ENCODE peak calls at places on chromosomes 16 and 17, in four cellular contexts. W, T, I and V are unnamed samples.

GRCh38 chr16:72637306-72637705 is 410.6 kb downstream of the ZFHX3 start:
- DNase-seq in W (no peak), T (no peak), I (no peak), V (no peak)

GRCh38 chr17:8961861-8962260 is 3.6 kb downstream of the PIK3R5 start:
- DNase-seq in T (no peak), I (no peak), W (no peak), V (no peak)

GRCh38 chr16:23155445-23156049 is 6.3 kb upstream of the USP31 start:
- DNase-seq in W (no peak), I (no peak), T (no peak), V (peak)

GRCh38 chr16:23104032-23104955 is 45.0 kb downstream of the USP31 start:
- DNase-seq in W (no peak), T (no peak), I (peak), V (no peak)

GRCh38 chr17:58539703-58540102 is 25.3 kb upstream of the MTMR4 start:
- DNase-seq in T (no peak), I (no peak), W (no peak), V (no peak)

GRCh38 chr17:4969551-4970231 is 2.1 kb upstream of the SPAG7 start:
- DNase-seq in I (peak), T (no peak), W (no peak), V (no peak)

GRCh38 chr16:30984669-30985400 is at the start of gene HSD3B7:
- DNase-seq in W (peak), I (peak), T (peak), V (peak)

GRCh38 chr17:31629696-31630470 is 229.2 kb downstream of the COPRS start:
- DNase-seq in W (no peak), T (no peak), I (no peak), V (no peak)

GRCh38 chr16:11198817-11199216 is 57.2 kb downstream of the SOCS1 start:
- DNase-seq in T (no peak), I (no peak), W (peak), V (peak)

GRCh38 chr17:42679001-42679491 is 2.3 kb upstream of the PLEKHH3 start:
- DNase-seq in W (peak), T (no peak), I (peak), V (no peak)

GRCh38 chr17:27989046-27989445 is 53.4 kb upstream of the NLK start:
- DNase-seq in I (no peak), W (no peak), T (no peak), V (no peak)

GRCh38 chr16:23256440-23256839 is 45.7 kb upstream of the SCNN1B start:
- DNase-seq in W (no peak), I (no peak), T (no peak), V (no peak)

GRCh38 chr16:74480150-74481029 is 59.1 kb upstream of the CLEC18B start:
- DNase-seq in W (peak), T (no peak), I (no peak), V (peak)

GRCh38 chr17:65389426-65389825 is 172.0 kb downstream of the AXIN2 start:
- DNase-seq in I (no peak), W (no peak), T (no peak), V (no peak)

GRCh38 chr16:86968866-86969265 is 348.3 kb downstream of the C16orf95 start:
- DNase-seq in T (no peak), I (no peak), W (peak), V (no peak)

GRCh38 chr17:16911141-16911937 is 60.6 kb downstream of the TNFRSF13B start:
- DNase-seq in I (no peak), T (no peak), W (no peak), V (no peak)

GRCh38 chr17:37493249-37494027 is 3.7 kb downstream of the DUSP14 start:
- DNase-seq in I (peak), T (no peak), W (no peak), V (peak)

GRCh38 chr16:7316266-7316888 is 16.3 kb upstream of the RBFOX1 start:
- DNase-seq in W (no peak), T (no peak), I (no peak), V (no peak)

GRCh38 chr17:40557531-40558299 is 7.6 kb downstream of the CCR7 start:
- DNase-seq in I (no peak), W (no peak), T (no peak), V (no peak)

GRCh38 chr16:88897696-88898425 is 31.4 kb upstream of the PABPN1L start:
- DNase-seq in T (no peak), I (no peak), W (no peak), V (no peak)

GRCh38 chr16:30567160-30567990 is 4.1 kb downstream of the ZNF688 start:
- DNase-seq in T (no peak), W (no peak), I (no peak), V (no peak)

GRCh38 chr17:5789443-5789842 is 205.1 kb upstream of the NLRP1 start:
- DNase-seq in I (no peak), W (no peak), T (no peak), V (no peak)

GRCh38 chr17:78095035-78095434 is 33.5 kb downstream of the TMC6 start:
- DNase-seq in I (no peak), W (no peak), T (no peak), V (no peak)

GRCh38 chr17:57143341-57143740 is 58.3 kb downstream of the AKAP1 start:
- DNase-seq in W (no peak), T (no peak), I (no peak), V (no peak)

GRCh38 chr17:20008242-20009051 is 712 bp upstream of the SPECC1 start:
- DNase-seq in T (no peak), W (peak), I (no peak), V (no peak)

GRCh38 chr17:63446218-63446980 is at the start of gene CYB561:
- DNase-seq in I (no peak), T (no peak), W (peak), V (peak)

GRCh38 chr17:32158870-32159585 is 16.7 kb downstream of the RHOT1 start:
- DNase-seq in W (no peak), I (no peak), T (no peak), V (no peak)

GRCh38 chr16:58198739-58199411 is 969 bp upstream of the CSNK2A2 start:
- DNase-seq in I (no peak), W (no peak), T (no peak), V (no peak)

GRCh38 chr16:878886-879285 is 78.4 kb upstream of the GNG13 start:
- DNase-seq in T (no peak), I (no peak), W (no peak), V (no peak)
- H3K4me2 ChIP-seq in T (no peak), I (no peak), W (no peak), V (peak)

DNA sequence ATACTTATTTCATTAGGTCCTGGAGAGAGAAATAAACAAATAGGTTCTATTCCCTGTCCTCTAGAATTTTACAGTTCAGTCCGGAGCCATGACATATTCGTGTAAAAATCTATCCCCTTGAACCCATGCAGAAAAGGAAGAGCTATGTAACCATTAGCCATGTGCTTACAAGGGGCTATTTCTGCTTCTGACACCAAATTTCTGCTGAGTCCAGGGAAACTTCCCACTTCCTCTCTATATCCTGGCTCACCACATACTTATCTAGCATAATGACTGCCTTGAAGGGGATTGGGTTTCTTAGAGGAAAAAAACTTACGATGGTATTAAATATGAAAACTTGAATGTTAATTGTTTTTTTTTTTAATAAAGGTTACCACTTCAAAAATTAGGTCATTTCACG is 44.2 kb downstream of the IRX6 start:
- DNase-seq in T (no peak), W (no peak), I (no peak), V (no peak)
- TF ChIP-seq FOSL1 in T (no peak), W (no peak), I (no peak), V (no peak)

GRCh38 chr16:266258-267164 is 9.2 kb downstream of the RGS11 start:
- DNase-seq in W (no peak), T (no peak), I (no peak), V (no peak)
- H3K4me2 ChIP-seq in W (no peak), T (no peak), I (no peak), V (no peak)

DNA sequence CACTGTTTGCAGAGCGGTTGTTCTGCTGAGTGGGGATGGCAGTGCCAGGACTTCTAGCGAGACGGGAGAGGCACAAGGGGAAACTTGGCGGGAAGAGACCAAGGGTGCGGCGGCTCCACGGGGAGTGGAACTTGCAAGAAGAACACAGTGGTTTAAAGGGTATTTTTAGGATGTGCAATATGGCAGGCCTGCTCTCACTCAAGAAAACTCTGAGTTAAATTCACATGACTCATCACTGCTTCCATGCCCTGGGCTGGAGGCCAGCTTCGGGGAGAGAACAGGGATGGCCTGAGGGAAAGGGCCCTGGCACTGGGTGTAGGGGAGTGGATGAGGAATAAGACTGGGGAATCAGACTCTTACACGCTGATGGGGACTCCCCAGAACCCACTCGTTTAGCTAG is 13.3 kb upstream of the CD300LD start:
- DNase-seq in W (no peak), I (no peak), T (no peak), V (no peak)
- TF ChIP-seq FOSL1 in W (no peak), I (no peak), T (no peak), V (no peak)

GRCh38 chr16:49608801-49609200 is 235.2 kb downstream of the C16orf78 start:
- DNase-seq in W (no peak), T (no peak), I (peak), V (peak)
- H3K4me2 ChIP-seq in W (no peak), T (no peak), I (no peak), V (no peak)

GRCh38 chr16:69932228-69932627 is 18.9 kb upstream of the CLEC18A start:
- DNase-seq in T (no peak), W (no peak), I (no peak), V (no peak)
- TF ChIP-seq FOSL1 in T (no peak), W (no peak), I (no peak), V (no peak)

GRCh38 chr17:18261146-18261515 is 669 bp downstream of the MIEF2 start:
- DNase-seq in T (no peak), W (peak), I (peak), V (no peak)

GRCh38 chr17:18262641-18263040 is 2.2 kb downstream of the MIEF2 start:
- DNase-seq in T (no peak), I (no peak), W (no peak), V (no peak)

GRCh38 chr17:18261659-18262058 is 1.2 kb downstream of the MIEF2 start:
- DNase-seq in W (no peak), I (no peak), T (no peak), V (no peak)

GRCh38 chr17:18260332-18261145 is at the start of gene MIEF2:
- DNase-seq in T (peak), I (peak), W (peak), V (peak)

DNA sequence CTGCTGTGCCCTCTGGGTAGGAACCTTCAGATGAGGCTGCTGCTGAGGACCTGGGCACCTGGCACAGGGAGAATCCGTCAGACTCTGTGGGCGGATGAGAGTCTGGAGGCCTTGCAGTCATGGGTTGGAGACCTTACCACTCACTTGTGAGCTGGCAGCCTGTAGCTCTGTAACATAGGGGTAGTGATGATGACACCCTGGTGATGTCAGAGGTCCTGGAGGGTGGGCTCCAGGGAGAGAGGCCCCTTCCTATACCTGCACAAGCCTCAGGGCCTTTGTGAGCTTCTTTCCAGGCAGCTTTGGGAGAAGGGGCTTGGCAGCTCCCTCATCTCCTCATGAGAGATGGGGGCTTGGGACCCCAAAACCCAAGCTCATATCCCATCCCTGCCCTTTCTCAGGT is 1.6 kb downstream of the MIEF2 start:
- DNase-seq in W (no peak), I (no peak), T (no peak), V (no peak)
- H3K4me2 ChIP-seq in W (no peak), I (peak), T (no peak), V (peak)